ENCODE peak calls at places on chromosomes 2 and 18, in nine cellular contexts. Q is HuH-7.5; V is cerebellum; S is activated naive CD8-positive, alpha-beta T cell treated with anti-CD3 and anti-CD28 coated beads for 36 hours; N is activated CD4-positive, alpha-beta T cell treated with anti-CD3 and anti-CD28 coated beads, Interleukin-2, amount 50 U/mL, for 1 hour; E is right cardiac atrium; Y is psoas muscle; W is adrenal gland; X is substantia nigra. G is an unnamed sample.

GRCh38 chr2:153391131-153391530 is 87.4 kb downstream of the RPRM start:
- DNase-seq in S (no peak), V (no peak), W (no peak), E (no peak), N (no peak), X (no peak), Y (no peak), Q (no peak), G (no peak)

GRCh38 chr2:134258684-134259408 is 5.0 kb downstream of the MGAT5 start:
- DNase-seq in N (peak; percentile 48), E (peak; percentile 47), Q (no peak), S (peak; percentile 44), W (no peak), Y (peak; percentile 20), V (no peak), X (peak; percentile 54), G (no peak)

GRCh38 chr2:181123798-181124217 is 143.4 kb downstream of the UBE2E3 start:
- DNase-seq in Q (no peak), W (no peak), S (peak; percentile 57), Y (no peak), N (peak; percentile 37), V (no peak), X (no peak), E (no peak), G (no peak)

GRCh38 chr18:58967643-58968291 is 103.1 kb downstream of the ZNF532 start:
- DNase-seq in V (no peak), Q (no peak), N (no peak), S (no peak), W (no peak), E (no peak), Y (no peak), X (no peak), G (no peak)

GRCh38 chr2:23637011-23637778 is 252.2 kb downstream of the KLHL29 start:
- DNase-seq in S (no peak), V (peak; percentile 48), Y (no peak), X (no peak), Q (no peak), W (no peak), E (peak; percentile 61), N (no peak), G (no peak)

GRCh38 chr2:239380831-239381708 is 19.8 kb downstream of the HDAC4 start:
- DNase-seq in V (no peak), X (no peak), Y (no peak), S (peak; percentile 45), W (no peak), E (no peak), Q (no peak), N (peak; percentile 73), G (no peak)

GRCh38 chr18:55607763-55608162 is 19.8 kb upstream of the TCF4 start:
- DNase-seq in Q (no peak), X (no peak), W (no peak), E (no peak), Y (no peak), N (no peak), S (no peak), V (no peak), G (no peak)

GRCh38 chr18:80229342-80229741 is 18.0 kb downstream of the PARD6G start:
- DNase-seq in S (no peak), Y (no peak), Q (no peak), N (no peak), E (no peak), X (no peak), W (no peak), V (no peak), G (no peak)

GRCh38 chr2:210157546-210157945 is 13.7 kb downstream of the KANSL1L start:
- DNase-seq in W (no peak), X (no peak), V (no peak), Y (no peak), N (no peak), Q (no peak), E (no peak), S (no peak), G (no peak)

GRCh38 chr18:8783994-8784530 is 78.7 kb downstream of the MTCL1 start:
- DNase-seq in Q (no peak), X (no peak), W (no peak), S (no peak), E (no peak), Y (no peak), V (no peak), N (no peak), G (no peak)

GRCh38 chr2:21422050-21422449 is 298.3 kb downstream of the TDRD15 start:
- DNase-seq in N (no peak), E (no peak), S (peak; percentile 13), W (no peak), Q (no peak), X (no peak), V (no peak), Y (no peak), G (no peak)

GRCh38 chr2:118607663-118608062 is 239.8 kb downstream of the EN1 start:
- DNase-seq in N (no peak), S (no peak), X (no peak), E (no peak), Q (no peak), Y (no peak), W (no peak), V (no peak), G (no peak)

GRCh38 chr2:237181844-237182243 is 96.2 kb downstream of the COPS8 start:
- DNase-seq in V (no peak), E (no peak), Y (no peak), N (no peak), Q (no peak), W (no peak), S (no peak), X (no peak), G (no peak)